ENCODE peak calls at places on chromosomes 4 and X, in six cellular contexts. J is A549, X is ovary, T is upper lobe of left lung, B is stomach, M is sigmoid colon. A is an unnamed sample.

GRCh38 chr4:10006604-10007435 is 14.5 kb downstream of the SLC2A9 start:
- DNase-seq in J (peak), X (no peak), T (peak), B (peak), M (no peak), A (no peak)

GRCh38 chrX:37545066-37545465 is 26.4 kb upstream of the LANCL3 start:
- DNase-seq in J (no peak), X (no peak), T (no peak), B (no peak), M (no peak), A (no peak)

GRCh38 chr4:108170729-108171540 is 2.2 kb upstream of the LEF1 start:
- DNase-seq in J (no peak), X (no peak), T (no peak), B (no peak), M (no peak), A (no peak)

GRCh38 chrX:115952417-115953092 is 218.0 kb upstream of the AGTR2 start:
- DNase-seq in J (no peak), X (no peak), T (no peak), B (no peak), M (no peak), A (no peak)

GRCh38 chrX:72128881-72129280 is 2.8 kb downstream of the RTL5 start:
- DNase-seq in J (peak), X (no peak), T (no peak), B (no peak), M (no peak), A (no peak)

GRCh38 chr4:26806331-26806730 is 54.3 kb upstream of the STIM2 start:
- DNase-seq in J (no peak), X (no peak), T (no peak), B (no peak), M (no peak), A (no peak)

GRCh38 chr4:37748546-37748945 is 62.4 kb upstream of the RELL1 start:
- DNase-seq in J (no peak), X (no peak), T (no peak), B (no peak), M (no peak), A (no peak)

GRCh38 chr4:77833158-77833724 is 14.1 kb upstream of the CNOT6L start:
- DNase-seq in J (no peak), X (no peak), T (no peak), B (no peak), M (no peak), A (no peak)

GRCh38 chr4:32010221-32010620 is 1290.1 kb downstream of the PCDH7 start:
- DNase-seq in J (no peak), X (no peak), T (no peak), B (no peak), M (no peak), A (no peak)

GRCh38 chrX:107674480-107675364 is 46.4 kb downstream of the PRPS1 start:
- DNase-seq in J (no peak), X (peak), T (peak), B (peak), M (peak), A (peak)

GRCh38 chrX:9141496-9141895 is 107.6 kb upstream of the FAM9B start:
- DNase-seq in J (no peak), X (no peak), T (no peak), B (no peak), M (no peak), A (no peak)

GRCh38 chr4:67465032-67465762 is 80.1 kb downstream of the CENPC start:
- DNase-seq in J (no peak), X (no peak), T (no peak), B (no peak), M (no peak), A (no peak)

GRCh38 chr4:80266267-80266901 is at the start of gene FGF5:
- DNase-seq in J (no peak), X (peak), T (no peak), B (no peak), M (peak), A (peak)

GRCh38 chrX:129875669-129876068 is 30.3 kb upstream of the UTP14A start:
- DNase-seq in J (no peak), X (no peak), T (no peak), B (no peak), M (no peak), A (no peak)

GRCh38 chr4:112704991-112705845 is 68.3 kb downstream of the LARP7 start:
- DNase-seq in J (peak), X (peak), T (peak), B (peak), M (peak), A (no peak)

GRCh38 chr4:69697536-69697935 is 44.5 kb upstream of the UGT2A1 start:
- DNase-seq in J (no peak), X (no peak), T (no peak), B (no peak), M (no peak), A (no peak)

GRCh38 chr4:52588097-52588496 is 71.0 kb downstream of the USP46 start:
- DNase-seq in J (no peak), X (peak), T (no peak), B (no peak), M (no peak), A (no peak)

GRCh38 chr4:978957-979701 is 5.8 kb upstream of the DGKQ start:
- DNase-seq in J (no peak), X (no peak), T (no peak), B (no peak), M (no peak), A (no peak)

GRCh38 chr4:74237425-74237966 is 70.8 kb upstream of the EPGN start:
- DNase-seq in J (no peak), X (no peak), T (no peak), B (no peak), M (no peak), A (no peak)

GRCh38 chr4:57064811-57065711 is 45.1 kb downstream of the IGFBP7 start:
- DNase-seq in J (peak), X (peak), T (no peak), B (peak), M (peak), A (no peak)

GRCh38 chr4:112564706-112565270 is 48.8 kb upstream of the NEUROG2 start:
- DNase-seq in J (no peak), X (no peak), T (no peak), B (no peak), M (no peak), A (no peak)

GRCh38 chrX:115894087-115894486 is 276.5 kb upstream of the AGTR2 start:
- DNase-seq in J (no peak), X (no peak), T (no peak), B (no peak), M (no peak), A (no peak)

GRCh38 chrX:153582896-153583295 is 16.0 kb downstream of the CCNQ start:
- DNase-seq in J (no peak), X (no peak), T (peak), B (peak), M (no peak), A (no peak)

GRCh38 chrX:9327086-9327746 is 137.6 kb upstream of the TBL1X start:
- DNase-seq in J (no peak), X (no peak), T (no peak), B (no peak), M (no peak), A (no peak)

GRCh38 chrX:71533850-71534515 is 1.1 kb downstream of the OGT start:
- DNase-seq in J (peak), X (peak), T (peak), B (peak), M (no peak), A (peak)

GRCh38 chr4:183011213-183011907 is 87.7 kb upstream of the WWC2 start:
- DNase-seq in J (no peak), X (no peak), T (no peak), B (no peak), M (no peak), A (no peak)

GRCh38 chrX:7261672-7262332 is 113.8 kb upstream of the PUDP start:
- DNase-seq in J (no peak), X (no peak), T (no peak), B (no peak), M (no peak), A (no peak)
- TF ChIP-seq EP300 in J (no peak), X (no peak), T (no peak), B (no peak), M (no peak), A (no peak)

GRCh38 chr4:106583567-106583966 is 215.0 kb upstream of the GIMD1 start:
- DNase-seq in J (peak), X (no peak), T (no peak), B (no peak), M (no peak), A (no peak)
- H3K27ac ChIP-seq in J (no peak), X (no peak), T (no peak), B (no peak), M (no peak), A (no peak)

DNA sequence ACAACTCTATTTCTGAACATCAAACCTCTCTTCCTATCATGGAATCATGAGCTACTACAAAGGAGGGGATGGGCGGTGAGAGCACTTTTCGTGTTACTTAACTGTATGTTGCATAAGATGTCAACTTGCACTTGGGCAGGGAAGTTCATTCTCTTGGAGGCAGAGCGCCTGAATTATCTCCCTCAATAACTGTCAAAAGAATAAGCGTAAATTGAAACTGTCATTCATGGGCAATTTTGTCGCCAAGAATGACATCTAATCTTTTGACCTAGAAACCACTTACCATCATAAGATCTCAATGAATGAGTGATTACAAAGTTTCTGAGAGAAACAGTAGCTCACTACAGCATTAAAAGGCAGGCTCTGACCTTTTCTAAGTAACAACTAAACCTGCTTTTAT is 23.5 kb upstream of the USP26 start:
- DNase-seq in J (no peak), X (no peak), T (no peak), B (no peak), M (no peak), A (no peak)
- TF ChIP-seq EP300 in J (no peak), X (no peak), T (no peak), B (no peak), M (no peak), A (no peak)

GRCh38 chrX:103363046-103363445 is 6.7 kb downstream of the TCEAL9 start:
- DNase-seq in J (no peak), X (no peak), T (no peak), B (no peak), M (no peak), A (no peak)
- H3K27ac ChIP-seq in J (peak), X (peak), T (no peak), B (no peak), M (no peak), A (no peak)

GRCh38 chr4:157221895-157222763 is 1.6 kb downstream of the GRIA2 start:
- DNase-seq in J (no peak), X (no peak), T (no peak), B (no peak), M (no peak), A (no peak)
- TF ChIP-seq EP300 in J (no peak), X (no peak), T (no peak), B (no peak), M (no peak), A (no peak)

GRCh38 chr4:184826315-184827266 is 823 bp upstream of the ACSL1 start:
- DNase-seq in J (no peak), X (no peak), T (peak), B (peak), M (peak), A (no peak)
- H3K27ac ChIP-seq in J (peak), X (peak), T (peak), B (peak), M (peak), A (peak)